ENCODE peak calls at places on chromosomes 3 and 15, in seven cellular contexts. B is stimulated activated CD8-positive, alpha-beta memory T cell treated with anti-CD3 and anti-CD28 coated beads, Interleukin-7, amount 100 ng/mL, for 4 hours; S is progenitor cell of endocrine pancreas; F is activated CD4-positive, alpha-beta T cell treated with anti-CD3 and anti-CD28 coated beads, Interleukin-2, amount 10 ng/mL, durations not matched to agents 7 days and 5 days; M is iris pigment epithelial cell; U is H54; R is bronchial epithelial cell. Q is an unnamed sample.

GRCh38 chr3:184338538-184338945 is 1.1 kb downstream of the FAM131A start:
- DNase-seq in B (no peak), S (peak), F (no peak), M (peak), U (no peak), R (peak), Q (no peak)

GRCh38 chr3:161096771-161097367 is 8.3 kb downstream of the B3GALNT1 start:
- DNase-seq in B (no peak), S (no peak), F (peak), M (no peak), U (no peak), R (peak), Q (no peak)

GRCh38 chr3:141489184-141489583 is 2.4 kb downstream of the RASA2 start:
- DNase-seq in B (no peak), S (no peak), F (peak), M (no peak), U (no peak), R (no peak), Q (no peak)

GRCh38 chr3:151707216-151707615 is 26.5 kb upstream of the AADACL2 start:
- DNase-seq in B (no peak), S (no peak), F (no peak), M (peak), U (no peak), R (peak), Q (no peak)

GRCh38 chr15:77507151-77507847 is 86.6 kb downstream of the HMG20A start:
- DNase-seq in B (no peak), S (no peak), F (no peak), M (peak), U (no peak), R (peak), Q (no peak)

GRCh38 chr15:59522988-59523461 is 85.0 kb downstream of the FAM81A start:
- DNase-seq in B (peak), S (no peak), F (peak), M (no peak), U (no peak), R (no peak), Q (no peak)

GRCh38 chr15:39553947-39554731 is 26.7 kb upstream of the THBS1 start:
- DNase-seq in B (no peak), S (no peak), F (no peak), M (no peak), U (no peak), R (peak), Q (no peak)

GRCh38 chr3:13167829-13168228 is 94.6 kb upstream of the IQSEC1 start:
- DNase-seq in B (no peak), S (no peak), F (no peak), M (no peak), U (no peak), R (no peak), Q (no peak)

GRCh38 chr3:196096382-196096953 is 14.6 kb upstream of the TFRC start:
- DNase-seq in B (no peak), S (no peak), F (no peak), M (no peak), U (no peak), R (no peak), Q (no peak)

Q was measured in T1000.